ENCODE peak calls at places on chromosome 17, in seven cellular contexts. I, D, B, E, M, F and P are unnamed samples.

GRCh38 chr17:10233157-10233556 is 34.8 kb upstream of the GAS7 start:
- DNase-seq in I (no peak), D (no peak), B (no peak), E (no peak), M (no peak), F (no peak), P (no peak)

GRCh38 chr17:16282522-16282921 is 65.5 kb downstream of the PIGL start:
- DNase-seq in I (no peak), D (no peak), B (no peak), E (peak), M (no peak), F (no peak), P (no peak)

GRCh38 chr17:45784583-45785372 is 658 bp downstream of the CRHR1 start:
- DNase-seq in I (no peak), D (no peak), B (no peak), E (peak), M (no peak), F (no peak), P (peak)

GRCh38 chr17:79834575-79835469 is 4.4 kb downstream of the CBX4 start:
- DNase-seq in I (no peak), D (no peak), B (no peak), E (no peak), M (no peak), F (no peak), P (peak)

GRCh38 chr17:17342242-17342945 is 39.2 kb downstream of the NT5M start:
- DNase-seq in I (no peak), D (no peak), B (no peak), E (no peak), M (no peak), F (no peak), P (no peak)

GRCh38 chr17:9520649-9521435 is 54.8 kb downstream of the STX8 start:
- DNase-seq in I (no peak), D (no peak), B (no peak), E (no peak), M (no peak), F (no peak), P (no peak)

GRCh38 chr17:57662021-57662420 is 83.1 kb downstream of the CCDC182 start:
- DNase-seq in I (no peak), D (no peak), B (peak), E (no peak), M (no peak), F (no peak), P (no peak)

GRCh38 chr17:59844884-59845594 is 47.7 kb downstream of the TUBD1 start:
- DNase-seq in I (no peak), D (no peak), B (no peak), E (no peak), M (no peak), F (peak), P (no peak)

GRCh38 chr17:78369791-78370381 is 8.6 kb upstream of the PGS1 start:
- DNase-seq in I (no peak), D (no peak), B (no peak), E (no peak), M (no peak), F (no peak), P (no peak)

GRCh38 chr17:31096106-31096436 is 1.3 kb downstream of the NF1 start:
- DNase-seq in I (no peak), D (no peak), B (no peak), E (peak), M (no peak), F (no peak), P (no peak)

GRCh38 chr17:27242951-27243350 is 51.0 kb upstream of the WSB1 start:
- DNase-seq in I (no peak), D (no peak), B (no peak), E (no peak), M (no peak), F (no peak), P (no peak)

GRCh38 chr17:13337171-13337570 is 264.6 kb downstream of the HS3ST3A1 start:
- DNase-seq in I (no peak), D (no peak), B (no peak), E (no peak), M (no peak), F (no peak), P (no peak)

GRCh38 chr17:48613862-48614694 is 1.0 kb downstream of the HOXB8 start:
- DNase-seq in I (no peak), D (no peak), B (no peak), E (no peak), M (no peak), F (no peak), P (peak)

GRCh38 chr17:81484195-81484979 is 28.2 kb downstream of the ACTG1 start:
- DNase-seq in I (no peak), D (no peak), B (peak), E (peak), M (peak), F (peak), P (peak)

GRCh38 chr17:39754958-39755549 is 17.3 kb downstream of the GRB7 start:
- DNase-seq in I (no peak), D (no peak), B (peak), E (no peak), M (no peak), F (no peak), P (peak)

GRCh38 chr17:17416400-17417360 is 60.1 kb upstream of the MED9 start:
- DNase-seq in I (no peak), D (no peak), B (no peak), E (peak), M (no peak), F (peak), P (no peak)

GRCh38 chr17:8175795-8176196 is 384 bp downstream of the TMEM107 start:
- DNase-seq in I (no peak), D (no peak), B (no peak), E (no peak), M (no peak), F (no peak), P (peak)

GRCh38 chr17:2343421-2343820 is 6.1 kb downstream of the SGSM2 start:
- DNase-seq in I (no peak), D (no peak), B (no peak), E (no peak), M (no peak), F (peak), P (peak)

GRCh38 chr17:65593870-65594584 is 32.6 kb upstream of the AXIN2 start:
- DNase-seq in I (no peak), D (peak), B (no peak), E (peak), M (no peak), F (no peak), P (peak)

GRCh38 chr17:47099451-47099986 is 89.6 kb downstream of the CDC27 start:
- DNase-seq in I (no peak), D (no peak), B (no peak), E (no peak), M (no peak), F (no peak), P (peak)

GRCh38 chr17:61015966-61016365 is 338.3 kb downstream of the BCAS3 start:
- DNase-seq in I (no peak), D (no peak), B (no peak), E (peak), M (no peak), F (no peak), P (no peak)

GRCh38 chr17:40827746-40828453 is 5.5 kb upstream of the KRT10 start:
- DNase-seq in I (no peak), D (no peak), B (no peak), E (no peak), M (no peak), F (no peak), P (no peak)

GRCh38 chr17:55735784-55736405 is 13.2 kb upstream of the TMEM100 start:
- DNase-seq in I (no peak), D (no peak), B (no peak), E (peak), M (no peak), F (no peak), P (peak)

GRCh38 chr17:2177235-2177811 is 122.4 kb downstream of the HIC1 start:
- DNase-seq in I (no peak), D (peak), B (no peak), E (no peak), M (no peak), F (peak), P (no peak)

GRCh38 chr17:73549841-73550430 is 94.3 kb downstream of the SDK2 start:
- DNase-seq in I (no peak), D (no peak), B (no peak), E (no peak), M (no peak), F (no peak), P (no peak)

GRCh38 chr17:74429604-74430384 is 2.1 kb upstream of the GPRC5C start:
- DNase-seq in I (no peak), D (no peak), B (no peak), E (no peak), M (no peak), F (no peak), P (no peak)

GRCh38 chr17:79164408-79164807 is 89.8 kb downstream of the ENGASE start:
- DNase-seq in I (no peak), D (no peak), B (no peak), E (no peak), M (no peak), F (no peak), P (no peak)

GRCh38 chr17:40886090-40886489 is 1.0 kb upstream of the KRT20 start:
- DNase-seq in I (no peak), D (no peak), B (no peak), E (no peak), M (no peak), F (no peak), P (no peak)

GRCh38 chr17:30093463-30094147 is 23.0 kb upstream of the NSRP1 start:
- DNase-seq in I (no peak), D (no peak), B (peak), E (peak), M (no peak), F (peak), P (peak)

GRCh38 chr17:75721463-75722011 is 278 bp downstream of the ITGB4 start:
- DNase-seq in I (no peak), D (no peak), B (no peak), E (peak), M (no peak), F (no peak), P (no peak)

GRCh38 chr17:44628234-44629188 is 27.8 kb upstream of the MEIOC start:
- DNase-seq in I (no peak), D (no peak), B (no peak), E (no peak), M (no peak), F (peak), P (no peak)

GRCh38 chr17:69539274-69539673 is 124.8 kb downstream of the MAP2K6 start:
- DNase-seq in I (no peak), D (no peak), B (no peak), E (no peak), M (no peak), F (no peak), P (peak)

GRCh38 chr17:41527076-41528023 is 758 bp downstream of the KRT19 start:
- DNase-seq in I (no peak), D (no peak), B (no peak), E (peak), M (no peak), F (no peak), P (peak)

GRCh38 chr17:79892457-79893236 is 53.4 kb upstream of the CBX4 start:
- DNase-seq in I (no peak), D (no peak), B (peak), E (no peak), M (no peak), F (peak), P (no peak)

GRCh38 chr17:45702666-45703266 is 81.4 kb upstream of the CRHR1 start:
- DNase-seq in I (no peak), D (no peak), B (no peak), E (peak), M (no peak), F (no peak), P (no peak)

GRCh38 chr17:17088511-17089205 is 46.4 kb downstream of the MPRIP start:
- DNase-seq in I (no peak), D (no peak), B (no peak), E (no peak), M (no peak), F (no peak), P (no peak)

GRCh38 chr17:5788266-5788900 is 204.1 kb upstream of the NLRP1 start:
- DNase-seq in I (no peak), D (no peak), B (no peak), E (no peak), M (no peak), F (no peak), P (no peak)

GRCh38 chr17:48636177-48637018 is 10.2 kb upstream of the HOXB9 start:
- DNase-seq in I (no peak), D (no peak), B (peak), E (peak), M (peak), F (peak), P (peak)